ENCODE peak calls at places on chromosome 7, in eight cellular contexts. Z, H, D, I, S, A, L and B are unnamed samples.
A peak's percentile ranks its signal among the peaks of the same experiment; 100 is the strongest.

GRCh38 chr7:1639578-1640175 is 30.4 kb upstream of the ELFN1 start:
- DNase-seq in A (no peak), L (no peak), H (no peak), I (no peak), Z (no peak), S (no peak), D (no peak), B (no peak)

GRCh38 chr7:671415-672042 is 55.0 kb upstream of the DNAAF5 start:
- DNase-seq in I (no peak), L (no peak), H (no peak), A (no peak), D (no peak), S (no peak), Z (no peak), B (no peak)

GRCh38 chr7:74612015-74612829 is 45.3 kb upstream of the GTF2I start:
- DNase-seq in D (peak; percentile 60), S (peak; percentile 30), Z (no peak), H (peak; percentile 51), L (peak; percentile 16), A (no peak), I (no peak), B (no peak)

GRCh38 chr7:70405241-70405640 is 726.7 kb upstream of the GALNT17 start:
- DNase-seq in S (no peak), Z (no peak), H (no peak), L (no peak), I (no peak), A (no peak), D (no peak), B (no peak)

GRCh38 chr7:29282819-29283414 is 88.3 kb downstream of the CHN2 start:
- DNase-seq in S (no peak), I (no peak), D (no peak), A (no peak), Z (no peak), H (peak; percentile 24), L (no peak), B (no peak)

GRCh38 chr7:23893172-23893941 is 183.3 kb downstream of the STK31 start:
- DNase-seq in Z (no peak), I (no peak), S (peak; percentile 39), H (no peak), A (no peak), L (no peak), D (no peak), B (no peak)

GRCh38 chr7:37211097-37211496 is 237.6 kb downstream of the ELMO1 start:
- DNase-seq in Z (no peak), L (no peak), S (no peak), D (no peak), I (no peak), H (peak; percentile 37), A (peak; percentile 53), B (peak; percentile 19)

GRCh38 chr7:88431861-88432260 is 125.2 kb upstream of the STEAP4 start:
- DNase-seq in L (no peak), D (no peak), S (no peak), H (no peak), A (no peak), I (no peak), Z (no peak), B (no peak)

GRCh38 chr7:102434039-102434481 is 685 bp downstream of the ORAI2 start:
- DNase-seq in I (no peak), S (no peak), H (no peak), L (no peak), D (no peak), Z (peak; percentile 24), A (no peak), B (no peak)

GRCh38 chr7:7318610-7319009 is 136.3 kb downstream of the C1GALT1 start:
- DNase-seq in I (no peak), S (no peak), Z (no peak), H (no peak), D (no peak), L (no peak), A (no peak), B (no peak)

GRCh38 chr7:18495412-18496335 is at the start of gene HDAC9:
- DNase-seq in Z (no peak), I (no peak), S (peak; percentile 43), L (peak; percentile 47), H (peak; percentile 84), D (no peak), A (no peak), B (peak; percentile 56)

GRCh38 chr7:55557666-55558188 is 14.6 kb downstream of the VOPP1 start:
- DNase-seq in S (no peak), L (no peak), D (no peak), H (no peak), I (no peak), Z (no peak), A (no peak), B (no peak)

GRCh38 chr7:81308643-81309354 is 389.9 kb upstream of the SEMA3C start:
- DNase-seq in A (no peak), I (no peak), Z (no peak), S (no peak), L (no peak), D (no peak), H (no peak), B (no peak)

GRCh38 chr7:111486472-111487142 is 75.7 kb downstream of the IMMP2L start:
- DNase-seq in S (no peak), L (no peak), Z (peak; percentile 49), I (peak; percentile 49), H (peak; percentile 49), D (peak; percentile 48), A (no peak), B (no peak)